ENCODE peak calls at places on chromosome 15, in ten cellular contexts. A, S, M, P, U, K, F, D, E and X are unnamed samples.
A peak's percentile ranks its signal among the peaks of the same experiment; 100 is the strongest.

GRCh38 chr15:93980149-93980911 is 251.0 kb upstream of the MCTP2 start:
- DNase-seq in M (no peak), D (peak; percentile 30), U (no peak), A (no peak), K (no peak), S (no peak), P (no peak), F (no peak), E (peak; percentile 34), X (no peak)

GRCh38 chr15:80599359-80599758 is 95.8 kb upstream of the ABHD17C start:
- DNase-seq in U (no peak), A (no peak), D (no peak), M (no peak), E (no peak), S (no peak), F (peak; percentile 71), K (no peak), P (no peak), X (no peak)

GRCh38 chr15:68528891-68529290 is 49.9 kb upstream of the CORO2B start:
- DNase-seq in S (no peak), K (no peak), A (no peak), M (no peak), U (no peak), E (no peak), F (peak; percentile 89), P (no peak), D (no peak), X (no peak)

GRCh38 chr15:41501961-41502786 is 8.5 kb downstream of the ITPKA start:
- DNase-seq in A (no peak), M (no peak), E (no peak), S (no peak), P (no peak), K (no peak), F (no peak), D (no peak), U (no peak), X (no peak)

GRCh38 chr15:41394924-41395323 is 7.4 kb downstream of the NDUFAF1 start:
- DNase-seq in P (no peak), D (no peak), K (no peak), M (no peak), E (no peak), S (no peak), F (no peak), A (no peak), U (no peak), X (no peak)

GRCh38 chr15:36831125-36831914 is 251.9 kb downstream of the CDIN1 start:
- DNase-seq in A (no peak), M (no peak), F (no peak), D (no peak), U (peak; percentile 53), K (no peak), S (no peak), P (no peak), E (no peak), X (no peak)

GRCh38 chr15:47496343-47497185 is 220.7 kb upstream of the SEMA6D start:
- DNase-seq in M (no peak), U (no peak), D (no peak), F (no peak), K (no peak), P (no peak), A (no peak), E (no peak), S (no peak), X (no peak)

GRCh38 chr15:68781766-68782588 is 38.7 kb downstream of the ANP32A start:
- DNase-seq in U (no peak), K (no peak), A (no peak), F (no peak), D (peak; percentile 72), S (peak; percentile 81), M (peak; percentile 24), P (peak; percentile 53), E (peak; percentile 57), X (no peak)

GRCh38 chr15:95551580-95551979 is 778.9 kb upstream of the NR2F2 start:
- DNase-seq in E (no peak), D (no peak), M (no peak), S (no peak), P (no peak), U (no peak), A (no peak), F (no peak), K (no peak), X (no peak)

GRCh38 chr15:93173369-93173768 is 84.4 kb upstream of the RGMA start:
- DNase-seq in F (peak; percentile 49), M (no peak), P (no peak), S (no peak), E (no peak), A (no peak), D (no peak), K (no peak), U (no peak), X (no peak)

GRCh38 chr15:38687340-38687739 is 122.7 kb upstream of the RASGRP1 start:
- DNase-seq in E (no peak), F (peak; percentile 25), U (no peak), D (no peak), M (no peak), S (no peak), K (no peak), A (no peak), P (no peak), X (no peak)

GRCh38 chr15:60660290-60661051 is 181.5 kb upstream of the ICE2 start:
- DNase-seq in D (no peak), A (peak; percentile 42), K (no peak), P (no peak), F (peak; percentile 81), S (no peak), U (no peak), E (peak; percentile 63), M (no peak), X (no peak)

GRCh38 chr15:76164602-76165001 is 104.8 kb downstream of the TMEM266 start:
- DNase-seq in F (no peak), M (no peak), S (no peak), U (no peak), E (no peak), K (no peak), A (no peak), P (no peak), D (no peak), X (no peak)
- H3K4me1 ChIP-seq in F (no peaks in the 10 kb centered on the region), M (no peaks in the 10 kb centered on the region), S (peaks cover 35% of the 10 kb centered on the region), U (no peaks in the 10 kb centered on the region), E (no peaks in the 10 kb centered on the region), K (peaks cover 29% of the 10 kb centered on the region), A (no peaks in the 10 kb centered on the region), P (peaks cover 35% of the 10 kb centered on the region), D (peaks cover 35% of the 10 kb centered on the region), X (no peaks in the 10 kb centered on the region)

GRCh38 chr15:66080791-66081475 is 172.6 kb downstream of the MEGF11 start:
- DNase-seq in F (peak; percentile 65), M (peak; percentile 66), A (peak; percentile 63), D (no peak), K (no peak), E (no peak), U (no peak), P (peak; percentile 65), S (peak; percentile 41), X (no peak)

GRCh38 chr15:66089049-66089448 is 164.5 kb downstream of the MEGF11 start:
- DNase-seq in F (peak; percentile 47), E (no peak), P (no peak), A (no peak), U (no peak), K (peak; percentile 52), S (peak; percentile 92), D (peak; percentile 75), M (no peak), X (peak; percentile 53)

GRCh38 chr15:66084704-66085103 is 168.8 kb downstream of the MEGF11 start:
- DNase-seq in S (no peak), K (no peak), D (no peak), P (no peak), M (no peak), U (no peak), F (no peak), E (no peak), A (no peak), X (no peak)

GRCh38 chr15:66085128-66085527 is 168.4 kb downstream of the MEGF11 start:
- DNase-seq in S (no peak), M (peak; percentile 62), E (no peak), P (no peak), K (no peak), A (peak; percentile 56), F (no peak), U (no peak), D (no peak), X (no peak)
- TF ChIP-seq CTCF in S (no peak), M (peak; percentile 72), E (no peak), P (no peak), K (no peak), A (peak; percentile 46), F (no peak), U (peak; percentile 42), D (no peak), X (no peak)

DNA sequence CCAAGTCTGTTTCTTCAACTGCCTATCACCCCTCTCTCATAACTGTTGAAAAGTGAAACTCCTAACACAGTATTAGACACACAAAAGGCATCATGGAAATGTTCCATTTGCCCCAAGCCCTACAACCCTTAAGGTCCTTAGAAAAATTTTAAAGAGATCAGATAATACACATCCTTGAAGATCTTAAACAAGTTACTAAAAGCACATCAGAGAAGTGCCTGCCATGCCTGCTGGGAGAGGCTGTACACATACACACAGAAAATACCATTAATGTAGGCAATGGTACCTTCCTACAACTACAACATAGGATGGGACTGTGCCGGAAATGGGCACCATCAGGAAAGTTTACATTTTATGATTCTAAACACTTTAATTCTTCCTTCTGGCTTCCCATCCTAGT is 3.3 kb downstream of the ADAM10 start:
- DNase-seq in U (no peak), K (no peak), F (no peak), A (no peak), D (no peak), M (no peak), E (no peak), S (no peak), P (no peak), X (no peak)
- H3K4me1 ChIP-seq in U (no peaks in the 10 kb centered on the region), K (peaks cover 18% of the 10 kb centered on the region), F (peaks cover 32% of the 10 kb centered on the region), A (no peaks in the 10 kb centered on the region), D (peaks cover 84% of the 10 kb centered on the region), M (peaks cover 2% of the 10 kb centered on the region), E (peaks cover 38% of the 10 kb centered on the region), S (peaks cover 69% of the 10 kb centered on the region), P (peaks cover 21% of the 10 kb centered on the region), X (no peaks in the 10 kb centered on the region)

GRCh38 chr15:79179597-79179996 is 89.0 kb upstream of the RASGRF1 start:
- DNase-seq in A (no peak), U (no peak), F (no peak), P (no peak), E (no peak), K (no peak), M (no peak), D (no peak), S (no peak), X (no peak)

GRCh38 chr15:79186616-79187015 is 95.9 kb upstream of the ANKRD34C start:
- DNase-seq in E (no peak), P (no peak), D (no peak), F (no peak), A (no peak), K (no peak), M (no peak), S (no peak), U (no peak), X (no peak)

GRCh38 chr15:79185199-79185598 is 94.6 kb upstream of the RASGRF1 start:
- DNase-seq in P (no peak), E (no peak), F (no peak), S (no peak), A (peak; percentile 52), K (no peak), U (no peak), D (no peak), M (peak; percentile 67), X (no peak)

GRCh38 chr15:79180318-79180717 is 89.7 kb upstream of the RASGRF1 start:
- DNase-seq in F (no peak), E (no peak), K (no peak), S (no peak), M (no peak), A (no peak), U (no peak), P (no peak), D (no peak), X (no peak)

GRCh38 chr15:79184465-79184892 is 93.9 kb upstream of the RASGRF1 start:
- DNase-seq in M (peak; percentile 83), A (peak; percentile 78), U (peak; percentile 25), K (peak; percentile 43), S (peak; percentile 63), F (peak; percentile 69), E (peak; percentile 90), D (peak; percentile 64), P (peak; percentile 72), X (peak; percentile 17)
- TF ChIP-seq CTCF in M (peak; percentile 98), A (peak; percentile 99), U (peak; percentile 97), K (peak; percentile 85), S (peak; percentile 97), F (peak; percentile 98), E (peak; percentile 94), D (peak; percentile 99), P (peak; percentile 85), X (peak; percentile 69)